ENCODE peak calls at places on chromosomes 13 and 19, in six cellular contexts. O is ascending aorta; M is mesothelial cell of epicardium; Y is stimulated activated CD4-positive, alpha-beta T cell treated with anti-CD3 and anti-CD28 coated beads, TNF-alpha, amount 100 ng/mL, for 1 hour; P is thoracic aorta; I is effector memory CD8-positive, alpha-beta T cell. N is an unnamed sample.

GRCh38 chr13:114049026-114049425 is 75.2 kb upstream of the C13orf46 start:
- DNase-seq in M (no peak), I (no peak), O (no peak), Y (peak), P (no peak), N (peak)

GRCh38 chr13:40984670-40985366 is 34.3 kb downstream of the ELF1 start:
- DNase-seq in M (no peak), I (no peak), O (no peak), Y (no peak), P (no peak), N (no peak)

GRCh38 chr19:1866693-1867358 is 3.4 kb upstream of the KLF16 start:
- DNase-seq in O (no peak), Y (no peak), M (no peak), P (no peak), I (no peak), N (no peak)

GRCh38 chr19:18646535-18647370 is 9.9 kb downstream of the KLHL26 start:
- DNase-seq in M (no peak), O (no peak), Y (no peak), P (no peak), I (no peak), N (no peak)

GRCh38 chr19:30112171-30112570 is 170.1 kb downstream of the URI1 start:
- DNase-seq in O (no peak), P (no peak), Y (no peak), M (no peak), I (no peak), N (no peak)

GRCh38 chr13:79281335-79281734 is 124.7 kb downstream of the RBM26 start:
- DNase-seq in Y (no peak), M (no peak), I (no peak), P (no peak), O (no peak), N (no peak)

GRCh38 chr13:84377071-84377470 is 494.8 kb upstream of the SLITRK1 start:
- DNase-seq in O (no peak), Y (no peak), I (no peak), P (no peak), M (no peak), N (no peak)

GRCh38 chr19:16825312-16826168 is 3.7 kb upstream of the SIN3B start:
- DNase-seq in P (no peak), O (no peak), Y (no peak), I (no peak), M (peak), N (no peak)

GRCh38 chr19:55304279-55304978 is 20.6 kb downstream of the BRSK1 start:
- DNase-seq in O (no peak), M (no peak), P (no peak), Y (no peak), I (no peak), N (peak)

GRCh38 chr13:94427313-94427712 is 52.2 kb downstream of the DCT start:
- DNase-seq in M (no peak), O (no peak), Y (no peak), I (no peak), P (no peak), N (no peak)

GRCh38 chr13:40758811-40759210 is 12.2 kb downstream of the MRPS31 start:
- DNase-seq in Y (no peak), O (no peak), M (no peak), P (no peak), I (no peak), N (no peak)

GRCh38 chr19:13171146-13171545 is 20.9 kb downstream of the IER2 start:
- DNase-seq in I (no peak), M (no peak), P (no peak), Y (no peak), O (no peak), N (no peak)

GRCh38 chr13:94061316-94061715 is 418.2 kb downstream of the DCT start:
- DNase-seq in M (no peak), O (no peak), I (no peak), Y (no peak), P (no peak), N (no peak)